ENCODE peak calls at places on chromosomes 12 and 14, in six cellular contexts. One of them, this sample, is unnamed.

GRCh38 chr12:114921796-114922195 is 237.8 kb upstream of the TBX3 start:
- DNase-seq in astrocyte of the spinal cord: no peak
- DNase-seq in BJ: peak; percentile 23
- DNase-seq in pancreas: no peak
- DNase-seq in psoas muscle: no peak
- DNase-seq in endodermal cell: peak; percentile 22
- DNase-seq in this sample: peak; percentile 56

GRCh38 chr12:18861287-18861858 is 123.5 kb downstream of the CAPZA3 start:
- DNase-seq in astrocyte of the spinal cord: peak; percentile 55
- DNase-seq in BJ: no peak
- DNase-seq in pancreas: no peak
- DNase-seq in psoas muscle: no peak
- DNase-seq in endodermal cell: no peak
- DNase-seq in this sample: no peak

GRCh38 chr12:104638760-104639319 is 182.1 kb downstream of the CHST11 start:
- DNase-seq in astrocyte of the spinal cord: no peak
- DNase-seq in BJ: no peak
- DNase-seq in pancreas: no peak
- DNase-seq in psoas muscle: no peak
- DNase-seq in endodermal cell: no peak
- DNase-seq in this sample: no peak

GRCh38 chr14:94441531-94442205 is 10.9 kb downstream of the SERPINA11 start:
- DNase-seq in astrocyte of the spinal cord: no peak
- DNase-seq in BJ: no peak
- DNase-seq in pancreas: no peak
- DNase-seq in psoas muscle: no peak
- DNase-seq in endodermal cell: no peak
- DNase-seq in this sample: no peak

GRCh38 chr14:26984318-26985177 is 386.7 kb upstream of the NOVA1 start:
- DNase-seq in astrocyte of the spinal cord: peak; percentile 73
- DNase-seq in BJ: no peak
- DNase-seq in pancreas: peak; percentile 56
- DNase-seq in psoas muscle: no peak
- DNase-seq in endodermal cell: peak; percentile 85
- DNase-seq in this sample: peak; percentile 62

GRCh38 chr12:154058-154457 is 59.9 kb downstream of the SLC6A12 start:
- DNase-seq in astrocyte of the spinal cord: no peak
- DNase-seq in BJ: no peak
- DNase-seq in pancreas: no peak
- DNase-seq in psoas muscle: no peak
- DNase-seq in endodermal cell: no peak
- DNase-seq in this sample: no peak

GRCh38 chr12:125053821-125054220 is 11.4 kb upstream of the AACS start:
- DNase-seq in astrocyte of the spinal cord: no peak
- DNase-seq in BJ: no peak
- DNase-seq in pancreas: no peak
- DNase-seq in psoas muscle: peak; percentile 83
- DNase-seq in endodermal cell: peak; percentile 35
- DNase-seq in this sample: no peak

GRCh38 chr14:97198813-97199212 is 401.6 kb downstream of the VRK1 start:
- DNase-seq in astrocyte of the spinal cord: no peak
- DNase-seq in BJ: no peak
- DNase-seq in pancreas: no peak
- DNase-seq in psoas muscle: no peak
- DNase-seq in endodermal cell: no peak
- DNase-seq in this sample: no peak

GRCh38 chr12:31756977-31757420 is 28.2 kb upstream of the AMN1 start:
- DNase-seq in astrocyte of the spinal cord: no peak
- DNase-seq in BJ: no peak
- DNase-seq in pancreas: no peak
- DNase-seq in psoas muscle: no peak
- DNase-seq in endodermal cell: no peak
- DNase-seq in this sample: no peak

GRCh38 chr12:22246438-22246837 is 88.1 kb downstream of the ST8SIA1 start:
- DNase-seq in astrocyte of the spinal cord: no peak
- DNase-seq in BJ: no peak
- DNase-seq in pancreas: no peak
- DNase-seq in psoas muscle: no peak
- DNase-seq in endodermal cell: no peak
- DNase-seq in this sample: no peak

GRCh38 chr14:67541448-67542387 is 8.6 kb downstream of the PLEKHH1 start:
- DNase-seq in astrocyte of the spinal cord: no peak
- DNase-seq in BJ: no peak
- DNase-seq in pancreas: peak; percentile 73
- DNase-seq in psoas muscle: no peak
- DNase-seq in endodermal cell: peak; percentile 87
- DNase-seq in this sample: no peak

GRCh38 chr14:77032854-77033621 is 4.5 kb upstream of the IRF2BPL start:
- DNase-seq in astrocyte of the spinal cord: peak; percentile 96
- DNase-seq in BJ: peak; percentile 93
- DNase-seq in pancreas: peak; percentile 88
- DNase-seq in psoas muscle: peak; percentile 96
- DNase-seq in endodermal cell: peak; percentile 91
- DNase-seq in this sample: peak; percentile 100

GRCh38 chr14:103123634-103124500 is 606 bp downstream of the TNFAIP2 start:
- DNase-seq in astrocyte of the spinal cord: no peak
- DNase-seq in BJ: no peak
- DNase-seq in pancreas: peak; percentile 60
- DNase-seq in psoas muscle: peak; percentile 85
- DNase-seq in endodermal cell: peak; percentile 85
- DNase-seq in this sample: peak; percentile 48

GRCh38 chr12:59080101-59080500 is 159.8 kb upstream of the LRIG3 start:
- DNase-seq in astrocyte of the spinal cord: no peak
- DNase-seq in BJ: no peak
- DNase-seq in pancreas: no peak
- DNase-seq in psoas muscle: no peak
- DNase-seq in endodermal cell: no peak
- DNase-seq in this sample: no peak

GRCh38 chr12:49537709-49538601 is 875 bp upstream of the KCNH3 start:
- DNase-seq in astrocyte of the spinal cord: no peak
- DNase-seq in BJ: no peak
- DNase-seq in pancreas: peak; percentile 65
- DNase-seq in psoas muscle: no peak
- DNase-seq in endodermal cell: peak; percentile 89
- DNase-seq in this sample: no peak

GRCh38 chr12:9718968-9719367 is 13.9 kb downstream of the CLECL1 start:
- DNase-seq in astrocyte of the spinal cord: no peak
- DNase-seq in BJ: no peak
- DNase-seq in pancreas: no peak
- DNase-seq in psoas muscle: no peak
- DNase-seq in endodermal cell: no peak
- DNase-seq in this sample: no peak

GRCh38 chr12:105928436-105928835 is 210.3 kb downstream of the NUAK1 start:
- DNase-seq in astrocyte of the spinal cord: no peak
- DNase-seq in BJ: no peak
- DNase-seq in pancreas: peak; percentile 64
- DNase-seq in psoas muscle: no peak
- DNase-seq in endodermal cell: no peak
- DNase-seq in this sample: no peak

GRCh38 chr12:94318178-94318577 is 141.5 kb downstream of the CEP83 start:
- DNase-seq in astrocyte of the spinal cord: no peak
- DNase-seq in BJ: no peak
- DNase-seq in pancreas: no peak
- DNase-seq in psoas muscle: no peak
- DNase-seq in endodermal cell: no peak
- DNase-seq in this sample: no peak
- TF ChIP-seq CTCF in astrocyte of the spinal cord: no peak
- TF ChIP-seq CTCF in BJ: no peak
- TF ChIP-seq CTCF in pancreas: no peak
- TF ChIP-seq CTCF in psoas muscle: no peak
- TF ChIP-seq CTCF in endodermal cell: no peak
- TF ChIP-seq CTCF in this sample: no peak

DNA sequence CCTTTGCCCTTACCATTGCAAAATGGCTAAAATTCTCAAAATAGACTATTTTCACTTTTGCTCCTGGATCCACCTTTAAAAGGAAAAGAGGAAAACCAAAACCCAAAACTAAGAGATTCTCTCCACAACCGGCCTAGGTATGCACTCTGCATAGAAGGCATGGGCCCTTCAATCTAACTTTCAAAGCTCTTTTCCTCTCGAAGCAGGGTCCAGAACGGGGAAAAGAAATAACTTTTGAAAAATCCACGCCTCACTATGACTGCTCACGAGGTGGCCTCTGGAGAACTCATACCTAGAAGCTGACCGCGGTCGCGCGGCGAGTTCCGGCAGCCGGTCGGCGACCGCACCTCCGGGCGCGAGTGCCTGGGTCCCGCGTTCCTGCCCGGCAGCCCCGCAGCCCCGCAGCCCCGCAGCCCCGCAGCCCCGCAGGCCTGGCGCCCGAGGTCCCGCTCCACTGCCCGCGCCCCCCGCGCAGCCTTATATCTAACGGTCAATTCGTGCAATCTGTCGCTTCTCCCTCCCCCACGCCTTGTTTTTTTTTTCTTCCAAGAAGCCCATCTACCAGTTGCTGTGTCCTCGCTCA is 2.6 kb downstream of the OTX2 start:
- DNase-seq in astrocyte of the spinal cord: no peak
- DNase-seq in BJ: no peak
- DNase-seq in pancreas: no peak
- DNase-seq in psoas muscle: no peak
- DNase-seq in endodermal cell: peak; percentile 57
- DNase-seq in this sample: no peak
- H3K4me3 ChIP-seq in astrocyte of the spinal cord: no peak overlapping the region
- H3K4me3 ChIP-seq in BJ: no peak overlapping the region
- H3K4me3 ChIP-seq in pancreas: no peak overlapping the region
- H3K4me3 ChIP-seq in psoas muscle: peak overlapping the region; percentile 52
- H3K4me3 ChIP-seq in endodermal cell: peak overlapping the region; percentile 98
- H3K4me3 ChIP-seq in this sample: no peak overlapping the region

DNA sequence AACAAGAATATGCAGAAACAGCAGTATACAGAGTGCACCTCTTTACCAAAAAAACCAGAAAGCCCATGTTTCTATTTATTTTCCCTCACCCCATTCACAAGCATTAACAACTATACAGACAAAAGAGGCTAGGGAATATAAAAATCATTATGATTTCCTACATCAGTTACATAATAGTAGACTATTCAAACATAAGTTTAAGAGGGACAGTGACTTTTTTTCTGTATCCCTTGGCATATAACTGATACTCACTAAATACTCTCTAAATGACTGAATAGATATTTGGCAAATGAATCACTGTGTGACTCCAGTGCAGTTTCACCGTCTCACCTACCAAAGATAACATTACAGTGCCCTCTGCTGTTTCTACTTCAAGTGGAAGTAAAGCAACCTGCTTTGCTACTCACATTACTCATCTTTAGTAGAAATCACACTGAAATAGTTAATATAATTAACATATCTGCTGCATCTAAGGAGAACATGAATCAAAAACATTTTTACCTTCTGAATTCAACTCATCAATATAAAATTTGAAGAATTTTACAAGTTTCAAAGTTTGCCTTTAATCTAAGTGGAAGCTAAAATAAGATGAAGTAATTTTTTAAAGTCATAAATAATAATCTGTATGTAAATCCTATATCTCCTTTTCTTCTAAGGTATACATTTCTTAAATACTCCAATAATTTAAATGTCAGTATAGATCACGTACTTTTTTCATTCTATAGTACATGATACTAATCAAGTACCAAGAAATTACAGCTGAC is 103.8 kb downstream of the OSBPL8 start:
- DNase-seq in astrocyte of the spinal cord: peak; percentile 90
- DNase-seq in BJ: peak; percentile 73
- DNase-seq in pancreas: no peak
- DNase-seq in psoas muscle: no peak
- DNase-seq in endodermal cell: no peak
- DNase-seq in this sample: peak; percentile 91
- TF ChIP-seq CTCF in astrocyte of the spinal cord: peak; percentile 67
- TF ChIP-seq CTCF in BJ: peak; percentile 64
- TF ChIP-seq CTCF in pancreas: peak; percentile 24
- TF ChIP-seq CTCF in psoas muscle: peak; percentile 63
- TF ChIP-seq CTCF in endodermal cell: peak; percentile 84
- TF ChIP-seq CTCF in this sample: peak; percentile 80

GRCh38 chr12:80634903-80635302 is 72.5 kb upstream of the MYF6 start:
- DNase-seq in astrocyte of the spinal cord: no peak
- DNase-seq in BJ: no peak
- DNase-seq in pancreas: no peak
- DNase-seq in psoas muscle: peak; percentile 54
- DNase-seq in endodermal cell: no peak
- DNase-seq in this sample: no peak
- H3K4me3 ChIP-seq in astrocyte of the spinal cord: no peak overlapping the region
- H3K4me3 ChIP-seq in BJ: no peak overlapping the region
- H3K4me3 ChIP-seq in pancreas: no peak overlapping the region
- H3K4me3 ChIP-seq in psoas muscle: peak overlapping the region; percentile 28
- H3K4me3 ChIP-seq in endodermal cell: no peak overlapping the region
- H3K4me3 ChIP-seq in this sample: no peak overlapping the region

DNA sequence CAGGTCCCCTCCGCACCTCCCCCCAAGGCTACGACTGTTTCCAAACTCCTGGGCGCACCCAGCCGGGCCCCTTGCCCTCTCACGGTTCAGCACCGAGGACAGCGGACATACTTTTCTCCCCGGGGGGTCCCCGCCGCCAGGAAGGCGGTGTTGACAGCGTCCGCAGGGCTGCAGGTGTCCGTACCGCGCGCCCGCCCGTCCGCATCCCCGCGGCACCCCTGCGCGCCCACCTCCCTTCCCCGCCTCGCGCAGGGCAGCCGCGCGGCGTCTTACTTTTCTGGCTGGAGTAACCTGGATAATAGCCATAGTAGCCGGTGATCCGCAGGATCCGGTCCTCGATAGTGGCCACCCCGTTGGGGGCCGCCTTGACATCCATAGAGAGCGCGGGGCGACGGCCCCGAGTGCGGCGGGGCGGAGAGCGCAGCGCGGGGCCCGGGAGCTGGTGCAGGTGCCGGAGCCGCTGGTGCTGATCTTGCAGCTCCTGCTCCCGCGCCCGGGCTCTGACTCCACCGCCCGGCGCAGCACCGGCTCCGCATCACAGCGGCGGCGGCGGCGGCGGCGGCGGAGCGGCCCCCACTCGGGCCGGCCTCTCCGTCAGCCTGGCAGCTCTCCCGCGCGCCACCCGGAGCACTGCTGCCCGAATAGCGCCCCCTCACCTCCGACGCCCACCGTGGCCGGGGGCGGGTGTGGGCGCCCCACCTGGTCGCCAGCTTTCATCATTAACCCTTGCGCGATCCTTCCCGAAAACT is at the start of gene SLC35F4:
- DNase-seq in astrocyte of the spinal cord: peak; percentile 24
- DNase-seq in BJ: no peak
- DNase-seq in pancreas: peak; percentile 73
- DNase-seq in psoas muscle: peak; percentile 54
- DNase-seq in endodermal cell: peak; percentile 97
- DNase-seq in this sample: no peak
- TF ChIP-seq CTCF in astrocyte of the spinal cord: no peak
- TF ChIP-seq CTCF in BJ: no peak
- TF ChIP-seq CTCF in pancreas: no peak
- TF ChIP-seq CTCF in psoas muscle: no peak
- TF ChIP-seq CTCF in endodermal cell: peak; percentile 33
- TF ChIP-seq CTCF in this sample: no peak

GRCh38 chr12:82027612-82028011 is 268.5 kb upstream of the PPFIA2 start:
- DNase-seq in astrocyte of the spinal cord: no peak
- DNase-seq in BJ: no peak
- DNase-seq in pancreas: no peak
- DNase-seq in psoas muscle: no peak
- DNase-seq in endodermal cell: no peak
- DNase-seq in this sample: no peak
- H3K4me3 ChIP-seq in astrocyte of the spinal cord: no peak overlapping the region
- H3K4me3 ChIP-seq in BJ: no peak overlapping the region
- H3K4me3 ChIP-seq in pancreas: no peak overlapping the region
- H3K4me3 ChIP-seq in psoas muscle: no peak overlapping the region
- H3K4me3 ChIP-seq in endodermal cell: no peak overlapping the region
- H3K4me3 ChIP-seq in this sample: no peak overlapping the region

GRCh38 chr12:92735131-92735721 is 32.4 kb downstream of the PLEKHG7 start:
- DNase-seq in astrocyte of the spinal cord: peak; percentile 97
- DNase-seq in BJ: peak; percentile 87
- DNase-seq in pancreas: no peak
- DNase-seq in psoas muscle: no peak
- DNase-seq in endodermal cell: no peak
- DNase-seq in this sample: peak; percentile 95
- TF ChIP-seq CTCF in astrocyte of the spinal cord: peak; percentile 40
- TF ChIP-seq CTCF in BJ: peak; percentile 36
- TF ChIP-seq CTCF in pancreas: no peak
- TF ChIP-seq CTCF in psoas muscle: no peak
- TF ChIP-seq CTCF in endodermal cell: peak; percentile 42
- TF ChIP-seq CTCF in this sample: peak; percentile 33

This sample was measured in AG10803.